ENCODE peak calls at places on chromosomes 5 and 9, in six cellular contexts. H is BE2C, C is BJ, M is ovary, D is gastrocnemius medialis, L is spleen. K is an unnamed sample.
A peak's percentile ranks its signal among the peaks of the same experiment; 100 is the strongest.

GRCh38 chr5:94849821-94850736 is 231.6 kb downstream of the SLF1 start:
- DNase-seq in H (peak; percentile 45), C (peak; percentile 4), M (no peak), D (no peak), L (no peak), K (peak; percentile 67)

GRCh38 chr5:141906517-141906916 is 17.2 kb upstream of the DELE1 start:
- DNase-seq in H (no peak), C (no peak), M (no peak), D (no peak), L (no peak), K (no peak)

GRCh38 chr5:142385194-142385593 is 60.4 kb upstream of the SPRY4 start:
- DNase-seq in H (no peak), C (peak; percentile 42), M (no peak), D (no peak), L (no peak), K (no peak)

GRCh38 chr5:6448622-6449464 is at the start of gene UBE2QL1:
- DNase-seq in H (peak; percentile 43), C (no peak), M (no peak), D (peak; percentile 38), L (peak; percentile 76), K (no peak)

GRCh38 chr9:121699271-121700164 is 48.1 kb downstream of the DAB2IP start:
- DNase-seq in H (peak; percentile 49), C (no peak), M (peak; percentile 75), D (no peak), L (peak; percentile 93), K (no peak)

GRCh38 chr9:108885643-108886348 is 23.7 kb downstream of the ACTL7A start:
- DNase-seq in H (peak; percentile 60), C (no peak), M (peak; percentile 86), D (no peak), L (no peak), K (peak; percentile 74)

GRCh38 chr5:157143127-157143959 is 678 bp upstream of the MED7 start:
- DNase-seq in H (peak; percentile 33), C (no peak), M (peak; percentile 52), D (peak; percentile 32), L (peak; percentile 85), K (no peak)

GRCh38 chr9:114001794-114002261 is 76.3 kb downstream of the AMBP start:
- DNase-seq in H (no peak), C (no peak), M (no peak), D (no peak), L (peak; percentile 51), K (no peak)

GRCh38 chr5:1555011-1555807 is 31.4 kb upstream of the LPCAT1 start:
- DNase-seq in H (no peak), C (no peak), M (no peak), D (no peak), L (no peak), K (peak; percentile 58)

GRCh38 chr5:155080721-155081120 is 67.2 kb downstream of the KIF4B start:
- DNase-seq in H (no peak), C (no peak), M (no peak), D (no peak), L (no peak), K (no peak)

GRCh38 chr9:133640580-133641395 is 4.6 kb downstream of the DBH start:
- DNase-seq in H (no peak), C (no peak), M (no peak), D (no peak), L (no peak), K (no peak)

GRCh38 chr5:63535840-63536602 is 426.2 kb downstream of the HTR1A start:
- DNase-seq in H (no peak), C (no peak), M (no peak), D (no peak), L (no peak), K (no peak)

GRCh38 chr5:144189800-144190429 is 19.2 kb downstream of the KCTD16 start:
- DNase-seq in H (peak; percentile 75), C (peak; percentile 40), M (no peak), D (no peak), L (no peak), K (no peak)

GRCh38 chr9:71765693-71766092 is 2.6 kb downstream of the CEMIP2 start:
- DNase-seq in H (no peak), C (no peak), M (no peak), D (no peak), L (no peak), K (no peak)

GRCh38 chr9:70123695-70124094 is 80.0 kb downstream of the MAMDC2 start:
- DNase-seq in H (no peak), C (no peak), M (no peak), D (no peak), L (no peak), K (no peak)

GRCh38 chr9:107627771-107628170 is 138.2 kb upstream of the KLF4 start:
- DNase-seq in H (no peak), C (no peak), M (no peak), D (no peak), L (no peak), K (no peak)

GRCh38 chr5:1510151-1510561 is 13.6 kb downstream of the LPCAT1 start:
- DNase-seq in H (no peak), C (no peak), M (no peak), D (no peak), L (peak; percentile 31), K (no peak)

GRCh38 chr5:151517122-151517920 is 69.9 kb downstream of the SLC36A1 start:
- DNase-seq in H (no peak), C (no peak), M (no peak), D (no peak), L (no peak), K (no peak)

GRCh38 chr5:148957591-148958202 is 105.2 kb downstream of the SH3TC2 start:
- DNase-seq in H (peak; percentile 73), C (no peak), M (no peak), D (no peak), L (peak; percentile 79), K (no peak)

GRCh38 chr9:127181595-127182190 is 59.3 kb upstream of the ANGPTL2 start:
- DNase-seq in H (no peak), C (no peak), M (no peak), D (no peak), L (peak; percentile 17), K (no peak)

DNA sequence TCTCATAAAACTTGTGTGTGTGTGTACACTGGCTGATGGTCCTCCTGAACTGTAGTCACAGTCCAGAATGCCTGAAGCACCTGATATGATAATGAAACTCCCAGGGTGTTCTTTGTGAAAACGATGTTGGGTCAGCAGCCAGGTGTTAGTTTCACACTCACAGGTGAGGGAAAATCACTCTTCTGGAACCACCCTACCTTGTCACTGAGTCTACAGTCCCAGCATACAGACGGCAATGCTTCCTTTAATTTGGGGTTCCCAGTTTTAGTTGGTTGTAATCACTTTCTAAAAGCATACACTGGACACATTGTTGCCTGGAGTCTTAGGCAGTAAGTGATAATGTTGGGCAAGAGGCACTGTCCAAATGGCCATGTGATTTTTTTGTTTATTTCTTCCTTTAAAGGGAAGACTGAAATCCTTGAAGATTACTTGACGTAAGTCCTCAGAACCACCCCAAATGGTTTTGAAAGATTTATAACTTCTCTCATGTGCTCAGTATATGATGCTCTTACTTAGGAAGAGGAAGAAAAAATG is 18.2 kb upstream of the MGAT1 start:
- DNase-seq in H (no peak), C (no peak), M (no peak), D (no peak), L (no peak), K (no peak)
- H3K4me3 ChIP-seq in H (no peak overlapping the region), C (no peak overlapping the region), M (no peak overlapping the region), D (no peak overlapping the region), L (no peak overlapping the region), K (no peak overlapping the region)

GRCh38 chr5:38782185-38782584 is 63.6 kb upstream of the OSMR start:
- DNase-seq in H (no peak), C (no peak), M (no peak), D (no peak), L (no peak), K (no peak)

GRCh38 chr5:38783011-38783551 is 62.7 kb upstream of the OSMR start:
- DNase-seq in H (no peak), C (peak; percentile 95), M (no peak), D (peak; percentile 46), L (no peak), K (peak; percentile 90)

GRCh38 chr5:38780316-38780715 is 65.5 kb upstream of the OSMR start:
- DNase-seq in H (no peak), C (no peak), M (no peak), D (no peak), L (no peak), K (no peak)

GRCh38 chr5:38777111-38777510 is 68.7 kb upstream of the OSMR start:
- DNase-seq in H (no peak), C (no peak), M (no peak), D (no peak), L (no peak), K (no peak)

DNA sequence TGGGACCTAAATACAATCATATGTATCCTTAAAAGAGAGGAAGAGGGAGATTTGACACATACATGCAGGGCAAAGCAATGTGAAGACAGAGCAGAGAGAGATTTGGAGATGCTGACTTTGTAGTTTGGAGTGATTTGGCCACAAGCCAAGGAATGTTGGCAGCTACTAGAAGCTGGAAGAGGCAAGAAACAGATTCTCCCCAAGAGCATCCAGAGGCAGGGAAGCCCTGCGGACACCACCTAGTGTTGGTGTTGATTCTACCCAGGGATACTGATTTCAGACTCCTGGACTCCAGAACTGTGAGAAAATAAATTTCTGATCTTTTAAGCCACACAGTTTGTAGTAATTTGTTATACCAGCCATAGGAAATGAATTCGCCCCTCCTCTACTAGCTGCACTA is 64.9 kb upstream of the OSMR start:
- DNase-seq in H (peak; percentile 56), C (no peak), M (peak; percentile 78), D (peak; percentile 60), L (no peak), K (peak; percentile 51)
- TF ChIP-seq CTCF in H (peak; percentile 42), C (peak; percentile 39), M (peak; percentile 14), D (no peak), L (no peak), K (peak; percentile 37)

DNA sequence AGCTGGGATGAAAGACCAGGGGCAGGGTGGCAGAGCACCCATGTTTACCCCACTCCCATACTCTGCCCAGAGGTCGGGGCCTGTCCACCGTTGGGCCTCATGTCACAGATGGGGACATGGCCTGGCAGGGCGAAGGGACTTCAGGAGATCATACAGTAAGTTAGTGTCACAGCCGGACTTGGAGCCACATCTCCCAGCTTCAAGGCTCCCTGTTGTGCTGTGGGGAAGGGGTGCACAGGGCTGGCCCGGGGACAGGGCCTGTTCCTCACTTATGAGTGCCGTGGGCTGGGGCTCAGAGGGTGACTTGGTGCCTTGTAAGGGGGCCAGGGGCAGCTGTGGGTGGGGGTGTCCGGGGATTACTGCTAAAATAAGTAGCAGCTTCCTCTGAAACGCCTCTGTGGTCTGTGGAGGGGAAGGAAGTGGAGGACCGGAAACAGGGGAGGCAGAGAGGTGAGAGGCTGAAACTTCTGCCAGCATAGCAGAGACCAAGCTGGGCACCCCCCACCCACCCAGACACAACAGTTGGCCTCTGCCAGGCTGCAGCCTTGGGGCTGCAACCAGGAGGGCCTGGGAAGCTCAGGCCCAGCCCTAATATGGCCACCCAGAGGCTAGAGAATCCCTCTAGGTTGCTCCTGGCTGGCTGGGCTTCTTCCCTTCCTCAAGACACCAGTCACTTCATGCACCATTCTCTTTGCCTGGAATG is 41.1 kb upstream of the NEK6 start:
- DNase-seq in H (no peak), C (no peak), M (no peak), D (peak; percentile 25), L (peak; percentile 93), K (no peak)
- H3K4me3 ChIP-seq in H (no peak overlapping the region), C (no peak overlapping the region), M (no peak overlapping the region), D (no peak overlapping the region), L (no peak overlapping the region), K (no peak overlapping the region)

GRCh38 chr9:130090915-130091314 is 37.2 kb downstream of the GPR107 start:
- DNase-seq in H (no peak), C (no peak), M (no peak), D (no peak), L (no peak), K (no peak)
- TF ChIP-seq CTCF in H (no peak), C (peak; percentile 17), M (no peak), D (no peak), L (no peak), K (peak; percentile 34)

K was measured in retinal pigment epithelial cell.